ENCODE peak calls at places on chromosomes 2 and 18, in six cellular contexts. M is stomach, P is A549, V is SK-N-SH, C is transverse colon, K is upper lobe of left lung. R is an unnamed sample.

GRCh38 chr2:17800219-17800618 is 16.0 kb upstream of the MSGN1 start:
- DNase-seq in M (no peak), P (no peak), V (no peak), C (no peak), K (no peak), R (no peak)

GRCh38 chr2:100875516-100876230 is 55.7 kb downstream of the NPAS2 start:
- DNase-seq in M (peak), P (no peak), V (no peak), C (no peak), K (peak), R (no peak)

GRCh38 chr2:231568785-231569435 is 23.8 kb upstream of the TEX44 start:
- DNase-seq in M (no peak), P (no peak), V (no peak), C (no peak), K (no peak), R (no peak)

GRCh38 chr2:233387667-233388528 is 33.6 kb downstream of the DGKD start:
- DNase-seq in M (peak), P (peak), V (peak), C (peak), K (peak), R (peak)

GRCh38 chr2:126889501-126890135 is 9.1 kb upstream of the TEX51 start:
- DNase-seq in M (no peak), P (no peak), V (no peak), C (no peak), K (no peak), R (no peak)

GRCh38 chr2:160039166-160039903 is 23.1 kb downstream of the PLA2R1 start:
- DNase-seq in M (no peak), P (peak), V (no peak), C (no peak), K (no peak), R (peak)

GRCh38 chr2:151972176-151973012 is 126.5 kb downstream of the CACNB4 start:
- DNase-seq in M (no peak), P (no peak), V (no peak), C (no peak), K (no peak), R (no peak)

GRCh38 chr2:104923665-104924064 is 69.8 kb downstream of the POU3F3 start:
- DNase-seq in M (no peak), P (no peak), V (no peak), C (no peak), K (no peak), R (no peak)

GRCh38 chr2:129754431-129754830 is 225.0 kb upstream of the RAB6C start:
- DNase-seq in M (no peak), P (no peak), V (no peak), C (no peak), K (peak), R (no peak)

GRCh38 chr2:84417453-84417852 is 41.6 kb downstream of the SUCLG1 start:
- DNase-seq in M (no peak), P (no peak), V (no peak), C (no peak), K (no peak), R (no peak)

GRCh38 chr2:124024491-124025348 is at the start of gene CNTNAP5:
- DNase-seq in M (peak), P (no peak), V (peak), C (peak), K (peak), R (no peak)

GRCh38 chr2:230347659-230348305 is 20.8 kb downstream of the SP140L start:
- DNase-seq in M (no peak), P (no peak), V (no peak), C (no peak), K (no peak), R (no peak)

GRCh38 chr2:131394147-131394931 is 30.4 kb upstream of the RAB6D start:
- DNase-seq in M (no peak), P (no peak), V (no peak), C (peak), K (peak), R (no peak)

GRCh38 chr2:98771771-98772521 is 41.0 kb upstream of the MGAT4A start:
- DNase-seq in M (no peak), P (no peak), V (no peak), C (no peak), K (no peak), R (no peak)

GRCh38 chr2:96805026-96805425 is 11.0 kb upstream of the CNNM3 start:
- DNase-seq in M (no peak), P (no peak), V (no peak), C (no peak), K (no peak), R (no peak)

GRCh38 chr2:25257931-25258771 is 83.6 kb downstream of the DNMT3A start:
- DNase-seq in M (no peak), P (no peak), V (no peak), C (no peak), K (no peak), R (no peak)

GRCh38 chr2:175097297-175097696 is 70.7 kb downstream of the ATF2 start:
- DNase-seq in M (no peak), P (no peak), V (no peak), C (no peak), K (no peak), R (no peak)

GRCh38 chr2:218217366-218218309 is 649 bp downstream of the ARPC2 start:
- DNase-seq in M (peak), P (peak), V (peak), C (peak), K (peak), R (peak)

GRCh38 chr2:27708257-27708654 is 44.6 kb downstream of the SLC4A1AP start:
- DNase-seq in M (no peak), P (no peak), V (no peak), C (no peak), K (no peak), R (no peak)

GRCh38 chr2:167941604-167942003 is 305.8 kb downstream of the STK39 start:
- DNase-seq in M (no peak), P (no peak), V (no peak), C (no peak), K (peak), R (no peak)

GRCh38 chr2:16135913-16136310 is 195.6 kb downstream of the MYCN start:
- DNase-seq in M (no peak), P (no peak), V (no peak), C (no peak), K (no peak), R (no peak)

GRCh38 chr2:203949228-203949627 is 12.7 kb downstream of the ICOS start:
- DNase-seq in M (no peak), P (no peak), V (no peak), C (no peak), K (no peak), R (no peak)

GRCh38 chr2:213187833-213188532 is 36.6 kb upstream of the IKZF2 start:
- DNase-seq in M (no peak), P (peak), V (no peak), C (no peak), K (no peak), R (no peak)

GRCh38 chr2:7096726-7097352 is 179.6 kb downstream of the RNF144A start:
- DNase-seq in M (no peak), P (no peak), V (no peak), C (no peak), K (peak), R (peak)

GRCh38 chr2:27728081-27728858 is 43.2 kb upstream of the MRPL33 start:
- DNase-seq in M (no peak), P (no peak), V (no peak), C (no peak), K (no peak), R (no peak)

GRCh38 chr2:69915050-69915945 is at the start of gene MXD1:
- DNase-seq in M (peak), P (no peak), V (peak), C (peak), K (peak), R (peak)

GRCh38 chr2:66508358-66509071 is 73.6 kb downstream of the MEIS1 start:
- DNase-seq in M (no peak), P (no peak), V (peak), C (no peak), K (peak), R (no peak)

GRCh38 chr2:21676676-21677075 is 552.9 kb downstream of the TDRD15 start:
- DNase-seq in M (no peak), P (no peak), V (no peak), C (no peak), K (no peak), R (no peak)

GRCh38 chr2:42848726-42849290 is 56.4 kb upstream of the HAAO start:
- DNase-seq in M (no peak), P (no peak), V (no peak), C (no peak), K (no peak), R (no peak)

GRCh38 chr2:33777791-33778190 is 178.7 kb upstream of the FAM98A start:
- DNase-seq in M (no peak), P (no peak), V (no peak), C (no peak), K (no peak), R (no peak)

GRCh38 chr2:69683170-69683971 is 39.8 kb upstream of the AAK1 start:
- DNase-seq in M (no peak), P (peak), V (peak), C (no peak), K (no peak), R (no peak)

GRCh38 chr2:150076281-150076680 is 411.2 kb downstream of the RND3 start:
- DNase-seq in M (no peak), P (peak), V (no peak), C (no peak), K (no peak), R (no peak)

GRCh38 chr2:2763998-2764355 is 432.9 kb upstream of the MYT1L start:
- DNase-seq in M (no peak), P (no peak), V (no peak), C (no peak), K (no peak), R (no peak)

GRCh38 chr18:54210463-54210862 is 14.0 kb downstream of the MBD2 start:
- DNase-seq in M (no peak), P (no peak), V (no peak), C (no peak), K (no peak), R (no peak)

GRCh38 chr2:221818569-221818968 is 246.5 kb upstream of the EPHA4 start:
- DNase-seq in M (no peak), P (no peak), V (no peak), C (no peak), K (no peak), R (no peak)

GRCh38 chr2:28664120-28664842 is 87.3 kb upstream of the PPP1CB start:
- DNase-seq in M (peak), P (no peak), V (peak), C (peak), K (peak), R (peak)

DNA sequence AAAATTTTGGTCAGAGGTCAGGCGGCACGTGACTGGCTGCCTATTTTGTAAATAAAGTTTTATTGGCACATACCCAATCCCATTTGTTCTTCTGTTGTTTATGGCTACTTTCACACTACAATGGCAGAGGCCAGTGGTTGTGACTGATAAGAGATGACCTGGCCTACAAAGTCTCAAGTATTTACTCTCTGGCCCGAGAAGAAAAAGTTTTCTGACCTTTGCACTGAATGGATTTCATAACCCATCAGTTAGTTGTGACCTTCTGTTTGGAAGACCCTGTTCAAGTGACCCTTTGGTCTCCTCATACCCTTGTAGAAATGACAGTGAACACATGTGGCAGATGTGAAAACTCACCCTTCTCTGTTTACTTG is 121.4 kb upstream of the MGAT5 start:
- DNase-seq in M (no peak), P (no peak), V (no peak), C (no peak), K (no peak), R (no peak)
- TF ChIP-seq EP300 in M (no peak), P (no peak), V (no peak), C (no peak), K (no peak), R (no peak)

GRCh38 chr18:48590678-48591077 is 51.8 kb downstream of the CTIF start:
- DNase-seq in M (no peak), P (peak), V (no peak), C (no peak), K (no peak), R (no peak)
- TF ChIP-seq EP300 in M (no peak), P (no peak), V (no peak), C (no peak), K (no peak), R (no peak)

GRCh38 chr2:172726172-172726735 is 9.4 kb upstream of the RAPGEF4 start:
- DNase-seq in M (no peak), P (peak), V (no peak), C (no peak), K (no peak), R (no peak)
- TF ChIP-seq EP300 in M (no peak), P (no peak), V (no peak), C (no peak), K (no peak), R (no peak)

GRCh38 chr2:205030695-205031094 is 485.4 kb downstream of the PARD3B start:
- DNase-seq in M (no peak), P (no peak), V (no peak), C (no peak), K (no peak), R (no peak)
- TF ChIP-seq EP300 in M (no peak), P (no peak), V (no peak), C (no peak), K (no peak), R (no peak)

GRCh38 chr2:38601463-38602135 is 1.1 kb downstream of the HNRNPLL start:
- DNase-seq in M (no peak), P (no peak), V (peak), C (no peak), K (no peak), R (no peak)

GRCh38 chr2:38602732-38603401 is at the start of gene HNRNPLL:
- DNase-seq in M (peak), P (peak), V (peak), C (peak), K (peak), R (peak)

GRCh38 chr2:38602136-38602731 is 494 bp downstream of the HNRNPLL start:
- DNase-seq in M (peak), P (peak), V (peak), C (peak), K (peak), R (peak)

GRCh38 chr2:38605298-38605830 is 2.6 kb upstream of the HNRNPLL start:
- DNase-seq in M (no peak), P (no peak), V (no peak), C (no peak), K (no peak), R (no peak)

DNA sequence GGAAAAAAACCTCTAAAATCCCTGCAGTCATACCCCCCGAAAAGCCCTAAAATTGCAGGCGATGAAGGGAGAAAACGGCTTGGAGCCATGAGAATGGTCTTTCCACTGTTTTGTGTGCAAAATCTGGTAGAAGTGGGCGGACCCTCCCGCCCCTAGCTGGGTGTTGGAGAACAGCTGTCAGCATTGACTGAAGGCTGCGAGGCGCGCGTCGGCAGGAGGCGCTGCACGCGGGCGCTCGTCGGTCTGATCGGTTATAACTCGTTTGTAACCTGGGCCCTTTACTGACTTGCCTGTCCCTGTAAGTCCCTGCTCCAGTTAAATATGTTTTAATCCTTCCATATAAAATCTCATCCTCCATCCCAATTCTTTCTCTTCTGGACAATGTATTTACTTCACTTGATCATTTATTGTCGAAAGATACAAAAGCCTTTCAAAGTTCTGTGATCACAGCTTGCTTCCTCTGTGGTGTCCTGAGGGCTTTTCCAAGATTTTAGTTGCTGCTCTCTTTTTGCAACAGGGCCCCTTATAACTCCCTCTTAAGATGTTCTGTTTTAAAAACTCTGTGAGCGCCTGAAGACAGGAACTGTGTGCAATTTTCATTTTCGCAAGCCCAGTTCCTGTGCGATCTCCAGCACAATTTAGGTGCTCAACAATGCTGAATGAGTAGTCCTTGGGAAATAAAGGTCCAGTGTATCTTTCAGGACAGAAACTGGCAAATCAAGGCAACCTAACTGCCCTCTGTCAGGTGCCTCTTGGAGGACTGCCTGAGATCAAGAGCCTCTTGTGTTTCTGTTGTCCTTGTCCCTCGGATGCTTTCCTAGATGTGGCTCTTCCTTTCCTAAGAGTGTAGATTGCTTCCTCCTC is 906 bp upstream of the HNRNPLL start:
- DNase-seq in M (peak), P (peak), V (peak), C (peak), K (peak), R (peak)
- TF ChIP-seq EP300 in M (peak), P (no peak), V (no peak), C (no peak), K (no peak), R (no peak)

DNA sequence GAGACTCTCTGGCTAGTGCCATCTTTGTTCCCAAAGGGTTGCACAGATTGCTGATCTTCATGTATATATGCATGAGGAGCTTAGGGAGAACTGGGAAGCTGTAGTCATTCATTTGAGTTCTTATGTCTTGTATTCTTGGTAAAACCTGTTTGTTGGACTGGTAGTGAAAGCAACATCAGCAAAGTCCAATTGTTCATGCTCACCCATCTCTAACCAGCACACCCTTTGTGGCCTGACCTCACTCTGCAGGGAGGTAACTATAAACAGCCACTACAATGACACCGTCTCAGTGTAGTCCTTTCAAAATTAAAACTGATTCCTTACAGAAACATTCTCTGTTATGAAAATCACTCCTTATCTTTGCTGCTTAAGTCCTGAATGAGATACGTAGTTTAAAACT is 13.9 kb upstream of the LMAN1 start:
- DNase-seq in M (no peak), P (no peak), V (no peak), C (no peak), K (no peak), R (no peak)
- TF ChIP-seq EP300 in M (no peak), P (no peak), V (no peak), C (no peak), K (no peak), R (no peak)

DNA sequence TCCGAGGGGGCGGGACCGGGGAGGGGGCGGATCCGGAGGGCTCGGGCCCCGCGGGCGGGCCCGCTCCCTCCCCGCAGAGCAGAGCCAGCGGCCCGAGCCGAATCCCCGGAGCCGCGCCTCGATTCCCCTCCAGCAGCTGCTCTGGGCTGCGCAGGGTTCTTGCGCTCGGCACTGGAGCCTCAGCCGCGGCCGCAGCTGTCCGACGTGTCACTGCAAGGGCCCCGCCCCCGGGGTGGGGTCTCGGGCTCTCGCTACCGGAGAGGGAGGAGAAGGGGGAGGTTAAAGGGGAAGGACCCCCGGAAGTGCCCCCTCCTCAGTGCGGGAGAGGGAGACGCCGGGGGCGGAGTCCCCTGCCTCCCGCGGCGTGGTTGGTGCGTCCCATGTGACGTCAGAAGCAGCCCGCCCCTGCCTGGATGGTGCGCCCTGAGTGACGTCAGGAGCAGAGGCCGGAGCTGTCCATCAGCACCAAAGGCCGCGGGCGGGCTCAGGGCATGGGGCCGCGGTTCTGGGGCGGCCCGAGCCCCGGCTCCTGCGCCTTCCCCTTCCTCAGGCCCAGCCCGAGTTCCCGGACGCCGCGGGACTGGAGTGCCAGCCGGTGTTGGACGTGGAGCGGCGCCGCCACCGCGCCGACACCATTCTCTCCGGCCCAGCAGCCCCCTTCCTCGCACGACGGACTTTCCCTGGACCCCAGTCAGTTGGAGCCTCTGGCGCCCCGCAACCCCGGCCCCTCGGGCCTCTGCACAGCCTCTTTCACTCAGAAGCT is at the start of the genes CHPF and TMEM198:
- DNase-seq in M (peak), P (peak), V (peak), C (peak), K (peak), R (peak)
- TF ChIP-seq EP300 in M (no peak), P (no peak), V (no peak), C (no peak), K (no peak), R (peak)

GRCh38 chr2:11395389-11395788 is 51.0 kb upstream of the ROCK2 start:
- DNase-seq in M (no peak), P (no peak), V (no peak), C (no peak), K (no peak), R (no peak)
- TF ChIP-seq EP300 in M (no peak), P (no peak), V (no peak), C (no peak), K (no peak), R (no peak)

GRCh38 chr2:120108049-120108448 is 95.2 kb downstream of the EPB41L5 start:
- DNase-seq in M (peak), P (peak), V (peak), C (peak), K (no peak), R (peak)
- TF ChIP-seq EP300 in M (no peak), P (no peak), V (peak), C (no peak), K (no peak), R (no peak)

R was measured in ovary.